ENCODE peak calls at places on chromosomes 7 and 10, in five cellular contexts. I is right lobe of liver, Y is sigmoid colon, B is transverse colon, S is body of pancreas. M is an unnamed sample.

GRCh38 chr10:122478971-122479370 is 17.6 kb downstream of the HTRA1 start:
- DNase-seq in S (no peak), Y (no peak), I (no peak), B (no peak), M (no peak)

GRCh38 chr7:68121056-68121455 is 1124.4 kb downstream of the TYW1 start:
- DNase-seq in Y (no peak), B (no peak), I (no peak), S (no peak), M (no peak)

GRCh38 chr10:109978481-109978880 is 29.3 kb upstream of the ADD3 start:
- DNase-seq in B (peak), I (no peak), Y (no peak), S (peak), M (peak)

GRCh38 chr7:32115831-32116230 is 45.6 kb upstream of the PDE1C start:
- DNase-seq in Y (no peak), B (no peak), S (no peak), I (no peak), M (no peak)

GRCh38 chr10:70031215-70031614 is 21.4 kb upstream of the MACROH2A2 start:
- DNase-seq in Y (no peak), S (no peak), I (no peak), B (no peak), M (no peak)

GRCh38 chr7:105202561-105203130 is 186.1 kb downstream of the SRPK2 start:
- DNase-seq in B (no peak), S (no peak), Y (no peak), I (no peak), M (no peak)

GRCh38 chr10:4825868-4826787 is at the start of gene AKR1E2:
- DNase-seq in Y (peak), S (peak), I (peak), B (peak), M (peak)

GRCh38 chr7:55535637-55536016 is 36.7 kb downstream of the VOPP1 start:
- DNase-seq in I (no peak), S (no peak), Y (no peak), B (no peak), M (no peak)

GRCh38 chr7:41035788-41036187 is 667.1 kb downstream of the INHBA start:
- DNase-seq in I (no peak), Y (no peak), B (no peak), S (no peak), M (no peak)

GRCh38 chr7:47573758-47574472 is 8.0 kb downstream of the TNS3 start:
- DNase-seq in B (no peak), S (peak), Y (no peak), I (peak), M (peak)

GRCh38 chr10:11325817-11326216 is 285.6 kb downstream of the USP6NL start:
- DNase-seq in B (no peak), S (no peak), Y (no peak), I (no peak), M (no peak)

GRCh38 chr7:74173074-74173473 is 1.1 kb upstream of the EIF4H start:
- DNase-seq in S (peak), Y (no peak), B (peak), I (peak), M (no peak)

GRCh38 chr10:98030093-98030821 is at the start of gene CRTAC1:
- DNase-seq in Y (peak), S (peak), B (peak), I (no peak), M (peak)

GRCh38 chr7:31955021-31955420 is 115.2 kb downstream of the PDE1C start:
- DNase-seq in B (no peak), S (no peak), Y (no peak), I (no peak), M (no peak)

GRCh38 chr10:58082248-58082647 is 185.4 kb downstream of the IPMK start:
- DNase-seq in Y (no peak), B (no peak), S (no peak), I (no peak), M (no peak)

GRCh38 chr7:156220078-156220605 is 407.9 kb upstream of the SHH start:
- DNase-seq in I (peak), B (no peak), S (no peak), Y (no peak), M (no peak)

GRCh38 chr10:75889051-75889450 is 457.6 kb downstream of the LRMDA start:
- DNase-seq in S (no peak), I (no peak), B (no peak), Y (no peak), M (no peak)

GRCh38 chr7:98754041-98754479 is 115.8 kb downstream of the TMEM130 start:
- DNase-seq in Y (no peak), I (no peak), S (no peak), B (no peak), M (no peak)

GRCh38 chr7:32865448-32865847 is 26.1 kb downstream of the KBTBD2 start:
- DNase-seq in B (no peak), I (no peak), Y (no peak), S (no peak), M (no peak)

GRCh38 chr10:124477614-124478363 is 16.2 kb downstream of the LHPP start:
- DNase-seq in Y (no peak), I (no peak), S (no peak), B (no peak), M (no peak)

GRCh38 chr7:152711444-152711944 is 35.6 kb upstream of the XRCC2 start:
- DNase-seq in Y (no peak), B (no peak), I (no peak), S (no peak), M (no peak)

GRCh38 chr10:124689911-124690498 is 54.2 kb downstream of the FAM53B start:
- DNase-seq in B (no peak), I (no peak), Y (no peak), S (no peak), M (no peak)

GRCh38 chr7:150931199-150931869 is 46.8 kb downstream of the KCNH2 start:
- DNase-seq in I (no peak), S (no peak), Y (no peak), B (no peak), M (no peak)

GRCh38 chr10:35223016-35223415 is 96.4 kb downstream of the CREM start:
- DNase-seq in B (no peak), S (no peak), I (no peak), Y (no peak), M (no peak)

GRCh38 chr10:21169271-21169670 is 272.2 kb upstream of the NEBL start:
- DNase-seq in S (no peak), I (no peak), B (no peak), Y (no peak), M (no peak)

GRCh38 chr10:21171936-21172773 is 275.0 kb upstream of the NEBL start:
- DNase-seq in Y (no peak), S (no peak), B (peak), I (no peak), M (no peak)

GRCh38 chr10:21170216-21170615 is 273.1 kb upstream of the NEBL start:
- DNase-seq in Y (no peak), B (no peak), S (no peak), I (no peak), M (no peak)

GRCh38 chr10:21172774-21173432 is 275.8 kb upstream of the NEBL start:
- DNase-seq in Y (no peak), I (no peak), S (peak), B (peak), M (no peak)

GRCh38 chr10:21171197-21171935 is 274.3 kb upstream of the NEBL start:
- DNase-seq in B (no peak), S (no peak), I (no peak), Y (no peak), M (no peak)
- TF ChIP-seq CTCF in B (no peak), S (peak), I (no peak), Y (no peak), M (no peak)

GRCh38 chr10:100185364-100186252 is at the start of gene ERLIN1:
- DNase-seq in I (peak), B (peak), Y (peak), S (peak), M (peak)
- TF ChIP-seq POLR2A in I (peak), B (peak), Y (peak), S (peak), M (peak)

DNA sequence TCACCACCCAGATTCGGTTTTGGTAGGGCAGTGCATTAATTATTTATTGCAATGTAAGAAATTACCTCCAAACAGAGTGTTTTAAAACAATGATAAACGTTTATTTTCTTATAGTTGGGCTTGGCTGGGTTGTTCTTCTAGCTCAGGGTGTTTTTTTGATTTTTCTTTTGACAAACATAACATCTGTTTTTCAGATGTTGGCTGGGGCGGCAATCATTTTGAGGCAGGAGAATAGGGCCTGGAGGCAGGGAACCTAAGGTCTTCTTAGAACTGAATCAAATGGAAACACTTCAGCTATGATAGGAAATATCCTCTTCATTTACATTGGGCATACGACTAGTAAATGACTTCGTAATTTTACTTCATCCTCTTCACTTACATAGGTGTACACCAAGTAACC is 47.4 kb upstream of the NAMPT start:
- DNase-seq in Y (no peak), B (no peak), S (no peak), I (no peak), M (no peak)
- TF ChIP-seq CTCF in Y (no peak), B (no peak), S (no peak), I (no peak), M (no peak)

GRCh38 chr10:103451871-103452713 is at the start of gene CALHM2:
- DNase-seq in S (peak), I (no peak), Y (peak), B (peak), M (peak)
- TF ChIP-seq POLR2A in S (peak), I (no peak), Y (no peak), B (no peak), M (no peak)

DNA sequence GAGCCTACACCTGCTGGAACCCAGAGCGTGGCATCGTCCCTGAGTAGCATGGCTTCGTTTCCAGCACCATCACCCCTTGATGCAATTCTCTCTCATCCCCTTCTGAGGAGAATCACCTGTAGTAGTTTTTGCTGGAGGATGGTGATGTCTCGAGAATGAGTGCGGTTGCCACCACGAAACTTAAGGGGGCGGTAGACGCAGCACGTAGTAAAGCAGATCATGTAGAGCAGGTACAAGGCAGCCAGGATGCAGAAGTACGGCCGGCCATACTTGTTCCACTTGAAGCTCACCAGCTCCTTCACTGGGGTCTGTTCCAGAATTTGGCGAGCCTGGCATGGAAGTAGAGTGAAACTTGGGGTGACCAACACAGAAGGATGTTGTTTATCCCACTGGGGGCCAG is 8.1 kb downstream of the TRPV5 start:
- DNase-seq in Y (no peak), B (no peak), I (no peak), S (no peak), M (no peak)
- TF ChIP-seq CTCF in Y (no peak), B (no peak), I (no peak), S (no peak), M (no peak)

GRCh38 chr7:39949980-39950472 is at the start of gene CDK13:
- DNase-seq in B (peak), I (peak), Y (peak), S (peak), M (peak)
- TF ChIP-seq POLR2A in B (peak), I (no peak), Y (no peak), S (peak), M (no peak)

DNA sequence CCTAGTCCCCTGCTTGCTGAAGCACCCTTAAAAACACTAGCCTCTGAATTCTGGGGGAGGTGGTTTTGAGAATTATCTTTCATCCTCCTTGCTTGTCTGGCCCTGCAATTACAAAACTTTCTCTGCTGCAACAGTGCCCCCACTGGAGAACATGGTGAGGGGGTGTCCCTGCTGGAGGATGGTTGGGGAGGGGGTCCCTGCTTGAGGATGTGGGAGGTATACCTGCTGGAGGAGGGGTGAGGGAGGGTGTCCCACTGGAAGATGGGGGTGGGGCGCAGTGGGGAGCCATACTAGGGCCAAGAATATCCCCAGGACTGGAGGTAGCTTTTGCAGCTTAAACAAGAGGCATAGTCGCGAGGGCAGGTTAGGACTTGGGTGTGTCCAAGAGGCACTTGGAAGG is 3.2 kb upstream of the POLM start:
- DNase-seq in I (no peak), S (no peak), B (no peak), Y (no peak), M (no peak)
- TF ChIP-seq CTCF in I (no peak), S (no peak), B (no peak), Y (no peak), M (no peak)

GRCh38 chr10:119162693-119163092 is 2.8 kb downstream of the SFXN4 start:
- DNase-seq in B (no peak), I (no peak), Y (no peak), S (no peak), M (no peak)

GRCh38 chr10:119167041-119167440 is 1.5 kb upstream of the SFXN4 start:
- DNase-seq in I (no peak), B (no peak), S (no peak), Y (no peak), M (no peak)

GRCh38 chr10:119166564-119166963 is 1.1 kb upstream of the SFXN4 start:
- DNase-seq in B (no peak), S (no peak), Y (no peak), I (no peak), M (no peak)

GRCh38 chr10:119166111-119166500 is 592 bp upstream of the SFXN4 start:
- DNase-seq in I (no peak), Y (no peak), B (no peak), S (no peak), M (no peak)

GRCh38 chr10:119165171-119166110 is at the start of gene SFXN4:
- DNase-seq in B (peak), Y (peak), S (peak), I (peak), M (peak)
- TF ChIP-seq POLR2A in B (peak), Y (peak), S (peak), I (peak), M (peak)

M was measured in uterus.